ENCODE peak calls at places on chromosomes 1 and 21, in seven cellular contexts. Z, A, T, X, P, J and N are unnamed samples.

GRCh38 chr1:198970919-198971318 is 332.1 kb downstream of the PTPRC start:
- DNase-seq in Z (no peak), P (no peak), A (no peak), J (no peak), T (peak; percentile 44), X (peak; percentile 46), N (no peak)

GRCh38 chr1:17198476-17199258 is 6.3 kb upstream of the PADI1 start:
- DNase-seq in J (no peak), P (peak; percentile 17), X (peak; percentile 16), A (no peak), T (no peak), Z (no peak), N (no peak)

GRCh38 chr1:212858461-212859265 is 588 bp downstream of the FLVCR1 start:
- DNase-seq in P (no peak), Z (peak; percentile 38), A (no peak), J (no peak), T (peak; percentile 31), X (peak; percentile 62), N (peak; percentile 50)

GRCh38 chr1:183209533-183210158 is 23.6 kb downstream of the LAMC2 start:
- DNase-seq in T (peak; percentile 92), Z (peak; percentile 83), P (no peak), J (no peak), A (no peak), X (peak; percentile 87), N (peak; percentile 48)

GRCh38 chr1:23578311-23578996 is 19.2 kb upstream of the ID3 start:
- DNase-seq in J (no peak), T (peak; percentile 72), X (peak; percentile 66), P (no peak), A (no peak), Z (no peak), N (no peak)

GRCh38 chr1:214581785-214582184 is 21.2 kb upstream of the CENPF start:
- DNase-seq in J (no peak), T (peak; percentile 91), A (no peak), Z (no peak), X (peak; percentile 56), P (no peak), N (peak; percentile 63)

GRCh38 chr1:230643887-230644286 is 1.6 kb downstream of the COG2 start:
- DNase-seq in J (no peak), Z (peak; percentile 8), X (peak; percentile 64), A (no peak), T (peak; percentile 51), P (no peak), N (no peak)

GRCh38 chr1:111199881-111200801 is at the start of gene DENND2D:
- DNase-seq in X (no peak), J (no peak), T (no peak), P (no peak), A (no peak), Z (peak; percentile 86), N (no peak)

GRCh38 chr1:2030076-2030870 is 11.1 kb downstream of the GABRD start:
- DNase-seq in P (no peak), T (no peak), Z (no peak), A (no peak), X (no peak), J (no peak), N (no peak)

GRCh38 chr1:53498555-53499142 is 39.5 kb downstream of the DMRTB1 start:
- DNase-seq in Z (no peak), J (no peak), P (no peak), X (no peak), A (no peak), T (peak; percentile 49), N (no peak)

GRCh38 chr1:87084247-87084836 is 169.9 kb downstream of the HS2ST1 start:
- DNase-seq in A (no peak), P (no peak), J (no peak), Z (peak; percentile 81), X (peak; percentile 38), T (peak; percentile 60), N (no peak)

GRCh38 chr1:91763252-91763651 is 122.7 kb downstream of the TGFBR3 start:
- DNase-seq in X (peak; percentile 46), T (peak; percentile 77), P (no peak), Z (peak; percentile 82), J (no peak), A (no peak), N (no peak)

GRCh38 chr21:25039461-25040380 is 567.6 kb downstream of the MRPL39 start:
- DNase-seq in X (no peak), P (no peak), Z (no peak), T (peak; percentile 5), J (no peak), A (peak; percentile 41), N (peak; percentile 58)

GRCh38 chr1:149884433-149885363 is 14.7 kb upstream of the BOLA1 start:
- DNase-seq in A (no peak), Z (no peak), X (peak; percentile 56), T (peak; percentile 30), J (no peak), P (no peak), N (peak; percentile 74)

GRCh38 chr1:91075233-91076135 is 53.6 kb upstream of the ZNF644 start:
- DNase-seq in J (no peak), T (no peak), P (no peak), Z (peak; percentile 80), A (no peak), X (no peak), N (no peak)

GRCh38 chr1:234735976-234736375 is 126.0 kb upstream of the IRF2BP2 start:
- DNase-seq in Z (no peak), P (no peak), A (no peak), J (no peak), X (no peak), T (no peak), N (no peak)

GRCh38 chr1:40469327-40469726 is 7.8 kb upstream of the ZFP69 start:
- DNase-seq in T (no peak), J (no peak), Z (no peak), X (no peak), P (no peak), A (no peak), N (no peak)

DNA sequence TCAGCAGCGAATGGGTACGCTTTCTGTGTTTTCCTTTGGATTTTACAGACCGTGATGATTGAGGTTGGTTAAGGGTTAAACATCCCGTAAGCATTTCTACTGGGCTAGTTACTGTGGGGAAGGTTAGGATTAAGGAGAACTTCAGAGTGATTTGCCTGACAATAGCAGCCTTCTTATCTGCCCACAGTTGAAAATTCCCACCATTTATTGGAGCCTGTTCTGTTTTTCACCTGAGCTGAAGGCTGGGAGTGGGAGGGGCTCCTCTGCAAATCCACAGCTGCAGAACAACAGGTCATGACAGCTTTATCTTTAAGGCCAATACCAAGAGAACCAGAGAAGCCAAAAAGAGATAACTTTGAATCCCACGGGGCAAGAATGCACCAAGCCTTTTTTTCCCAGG is 168.6 kb downstream of the KAZN start:
- DNase-seq in A (no peak), Z (no peak), T (no peak), J (no peak), P (peak; percentile 46), X (no peak), N (peak; percentile 92)
- H4K8ac ChIP-seq in A (no peak overlapping the region), Z (no peak overlapping the region), T (no peak overlapping the region), J (no peak overlapping the region), P (no peak overlapping the region), X (no peak overlapping the region), N (no peak overlapping the region)

GRCh38 chr1:216902669-216903388 is 179.6 kb upstream of the ESRRG start:
- DNase-seq in Z (peak; percentile 21), J (no peak), P (no peak), X (peak; percentile 22), A (no peak), T (peak; percentile 59), N (no peak)

GRCh38 chr1:216903389-216903754 is 180.1 kb upstream of the ESRRG start:
- DNase-seq in A (no peak), X (peak; percentile 60), Z (peak; percentile 81), J (no peak), T (peak; percentile 87), P (no peak), N (peak; percentile 85)

GRCh38 chr1:216905052-216905580 is 181.9 kb upstream of the ESRRG start:
- DNase-seq in A (no peak), X (no peak), Z (no peak), J (no peak), P (no peak), T (no peak), N (peak; percentile 45)

GRCh38 chr1:216905781-216906180 is 182.6 kb upstream of the ESRRG start:
- DNase-seq in P (no peak), J (no peak), A (no peak), X (no peak), T (no peak), Z (peak; percentile 86), N (no peak)

GRCh38 chr1:216904457-216904856 is 181.2 kb upstream of the ESRRG start:
- DNase-seq in A (no peak), J (no peak), Z (no peak), X (no peak), T (no peak), P (no peak), N (peak; percentile 89)
- H3K23ac ChIP-seq in A (no peak overlapping the region), J (no peak overlapping the region), Z (no peak overlapping the region), X (no peak overlapping the region), T (peak overlapping the region; percentile 60), P (no peak overlapping the region), N (no peak overlapping the region)

DNA sequence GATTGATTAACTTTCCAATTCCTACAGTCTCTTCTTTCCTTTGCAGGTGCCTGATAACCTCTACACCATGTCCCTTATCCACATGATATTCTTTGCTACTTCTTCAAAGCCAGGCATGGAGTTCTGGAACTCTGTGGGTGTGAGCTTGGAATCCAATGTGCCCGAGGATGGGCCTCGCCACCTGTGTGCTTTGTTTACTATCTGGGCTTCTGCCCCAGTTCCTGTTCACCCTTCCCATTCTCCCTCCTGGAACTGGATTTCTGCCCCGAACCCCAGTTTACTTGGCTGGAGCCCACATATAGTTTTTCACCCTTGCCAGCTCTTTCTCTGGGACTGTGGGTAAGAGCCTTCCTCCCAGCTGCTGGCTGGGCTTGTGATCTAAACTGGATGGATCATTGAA is 75.2 kb upstream of the AK4 start:
- DNase-seq in A (no peak), X (no peak), Z (no peak), P (no peak), J (no peak), T (no peak), N (no peak)
- H4K8ac ChIP-seq in A (no peak overlapping the region), X (no peak overlapping the region), Z (no peak overlapping the region), P (no peak overlapping the region), J (no peak overlapping the region), T (no peak overlapping the region), N (no peak overlapping the region)

GRCh38 chr1:65939187-65939586 is 146.5 kb downstream of the PDE4B start:
- DNase-seq in Z (no peak), A (no peak), X (no peak), P (no peak), J (no peak), T (no peak), N (no peak)

GRCh38 chr1:65940131-65940530 is 147.4 kb downstream of the PDE4B start:
- DNase-seq in P (no peak), J (no peak), Z (no peak), T (no peak), A (no peak), X (no peak), N (no peak)

GRCh38 chr1:65946376-65946775 is 153.7 kb downstream of the PDE4B start:
- DNase-seq in A (no peak), P (no peak), J (no peak), Z (no peak), X (no peak), T (no peak), N (no peak)

GRCh38 chr1:65939636-65940035 is 146.9 kb downstream of the PDE4B start:
- DNase-seq in Z (peak; percentile 12), T (peak; percentile 23), A (no peak), P (no peak), X (no peak), J (no peak), N (no peak)

DNA sequence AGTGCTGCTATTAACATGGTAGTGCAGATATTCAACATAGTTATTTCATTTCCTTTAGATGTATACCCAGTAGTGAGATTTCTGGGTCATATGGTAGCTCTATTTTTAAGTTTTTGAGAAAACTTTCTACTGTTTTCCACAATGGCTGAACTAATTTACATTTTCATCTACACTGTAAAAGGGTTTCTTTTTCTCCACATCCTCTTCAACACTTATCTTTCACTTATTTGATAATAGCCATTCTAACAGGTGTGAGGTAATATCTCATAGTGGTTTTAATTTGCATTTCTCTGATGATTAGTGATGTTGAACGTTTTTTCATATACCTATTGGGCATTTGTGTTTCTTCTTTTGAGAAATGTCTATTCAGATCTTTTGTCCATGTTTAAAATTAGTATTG is 149.8 kb downstream of the PDE4B start:
- DNase-seq in A (no peak), Z (no peak), T (no peak), J (no peak), X (no peak), P (no peak), N (no peak)
- H3K23ac ChIP-seq in A (no peak overlapping the region), Z (no peak overlapping the region), T (no peak overlapping the region), J (no peak overlapping the region), X (no peak overlapping the region), P (no peak overlapping the region), N (no peak overlapping the region)